ENCODE peak calls at places on chromosomes 6 and 20, in eight cellular contexts. U is PC-9, Q is endothelial cell of umbilical vein, W is mammary epithelial cell, N is HCT116, O is GM23338, S is fibroblast of lung, G is neural progenitor cell. D is an unnamed sample.
A peak's percentile ranks its signal among the peaks of the same experiment; 100 is the strongest.

GRCh38 chr6:11974089-11974488 is 38.0 kb upstream of the HIVEP1 start:
- DNase-seq in S (peak; percentile 83), W (peak; percentile 18), O (no peak), G (no peak), Q (no peak), U (peak; percentile 48), N (no peak), D (no peak)

GRCh38 chr20:62405108-62405980 is 1.7 kb downstream of the CABLES2 start:
- DNase-seq in S (peak; percentile 54), W (peak; percentile 24), Q (peak; percentile 24), G (peak; percentile 83), U (peak; percentile 64), N (no peak), O (peak; percentile 76), D (no peak)

GRCh38 chr20:50172347-50173013 is 18.1 kb upstream of the CEBPB start:
- DNase-seq in O (peak; percentile 97), W (peak; percentile 79), U (peak; percentile 74), S (peak; percentile 66), Q (peak; percentile 75), G (peak; percentile 90), N (no peak), D (no peak)

GRCh38 chr6:35309611-35310264 is 12.1 kb downstream of the DEF6 start:
- DNase-seq in N (no peak), O (no peak), S (no peak), G (no peak), U (no peak), W (no peak), Q (no peak), D (no peak)

GRCh38 chr6:139361211-139361610 is 13.2 kb downstream of the CITED2 start:
- DNase-seq in W (no peak), Q (no peak), U (no peak), O (no peak), G (no peak), N (no peak), S (no peak), D (no peak)

GRCh38 chr6:64330694-64331309 is 695.2 kb downstream of the PHF3 start:
- DNase-seq in N (no peak), W (peak; percentile 14), O (peak; percentile 83), G (peak; percentile 81), S (peak; percentile 1), U (peak; percentile 48), Q (peak; percentile 36), D (peak; percentile 44)

GRCh38 chr6:104599821-104600658 is 259.7 kb downstream of the HACE1 start:
- DNase-seq in O (no peak), S (peak; percentile 35), G (no peak), N (no peak), Q (peak; percentile 72), W (no peak), U (no peak), D (no peak)

GRCh38 chr6:1395496-1395895 is 6.1 kb downstream of the FOXF2 start:
- DNase-seq in U (no peak), G (no peak), Q (no peak), S (no peak), W (no peak), N (no peak), O (no peak), D (no peak)

GRCh38 chr6:42349753-42350573 is 101.8 kb downstream of the TRERF1 start:
- DNase-seq in O (no peak), W (no peak), U (no peak), N (no peak), G (no peak), S (no peak), Q (no peak), D (no peak)

GRCh38 chr6:12311106-12311505 is 20.9 kb downstream of the EDN1 start:
- DNase-seq in W (peak; percentile 56), Q (peak; percentile 50), G (no peak), S (no peak), N (no peak), O (no peak), U (no peak), D (no peak)

GRCh38 chr20:33649201-33649631 is 12.9 kb upstream of the C20orf144 start:
- DNase-seq in N (no peak), O (no peak), U (no peak), Q (no peak), S (no peak), G (no peak), W (no peak), D (no peak)

GRCh38 chr6:128350416-128351254 is 169.8 kb downstream of the PTPRK start:
- DNase-seq in N (no peak), U (peak; percentile 41), Q (no peak), G (no peak), W (peak; percentile 77), O (no peak), S (peak; percentile 80), D (no peak)

GRCh38 chr6:153024401-153025017 is 22.0 kb upstream of the MTRF1L start:
- DNase-seq in U (no peak), G (peak; percentile 74), Q (peak; percentile 77), S (peak; percentile 38), O (peak; percentile 87), W (peak; percentile 54), N (peak; percentile 51), D (peak; percentile 20)

GRCh38 chr6:99951016-99951805 is 42.8 kb downstream of the MCHR2 start:
- DNase-seq in N (no peak), G (no peak), S (no peak), W (no peak), Q (no peak), O (no peak), U (no peak), D (no peak)

GRCh38 chr6:95572098-95572497 is 5.2 kb upstream of the MANEA start:
- DNase-seq in N (no peak), S (no peak), U (no peak), W (peak; percentile 34), Q (peak; percentile 11), O (no peak), G (no peak), D (no peak)

DNA sequence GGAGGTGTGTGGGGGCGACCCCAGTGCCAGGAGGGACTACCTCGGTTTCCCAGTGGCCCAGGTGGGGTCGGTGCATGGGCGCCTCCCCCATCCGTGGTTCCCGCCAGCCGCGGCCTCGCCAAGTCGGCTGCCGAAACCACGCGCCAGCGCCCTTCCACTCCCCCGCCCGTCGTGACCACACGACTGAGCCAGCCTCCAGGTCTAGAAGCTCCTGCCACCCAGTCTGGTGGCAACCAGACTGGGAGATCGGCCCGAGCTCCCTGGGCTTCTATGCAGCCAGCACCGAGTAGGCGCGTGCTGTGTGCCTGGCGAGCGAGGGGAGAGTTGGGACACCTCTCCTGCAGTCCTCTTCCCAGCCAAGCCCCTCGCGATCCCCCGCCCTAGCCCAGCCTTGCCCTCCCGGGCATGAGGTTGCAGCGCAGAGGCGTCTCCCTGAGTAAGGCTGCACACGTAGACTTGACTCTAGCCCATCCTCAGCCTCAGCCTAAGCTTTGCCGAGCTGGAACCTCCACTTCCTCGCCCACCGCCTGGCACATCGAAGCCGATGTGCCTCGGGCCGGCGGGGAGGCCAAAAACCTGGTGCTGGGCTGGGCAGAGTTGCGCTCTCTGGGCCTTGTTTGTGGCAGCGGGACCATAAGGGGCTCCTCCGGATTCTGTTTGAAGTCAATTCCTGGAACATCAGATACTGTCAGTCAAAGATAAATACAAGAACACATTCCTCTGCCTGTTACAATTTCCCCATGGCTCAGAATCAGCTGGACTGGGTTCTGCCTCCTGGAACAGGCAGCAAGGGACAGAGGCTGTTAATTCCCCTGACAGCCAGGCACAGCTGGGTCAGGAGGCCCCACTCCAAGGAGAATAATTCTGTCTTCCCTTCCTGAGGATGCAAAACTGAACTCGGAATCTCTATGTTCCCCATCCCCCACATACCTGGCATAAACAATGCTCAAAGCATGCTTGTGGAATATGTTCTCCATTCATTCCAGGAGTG is 1.5 kb upstream of the CPNE5 start:
- DNase-seq in Q (no peak), G (peak; percentile 55), W (no peak), N (no peak), O (peak; percentile 58), U (no peak), S (no peak), D (no peak)
- TF ChIP-seq EZH2 in Q (no peak), G (peak; percentile 82), W (no peak), N (no peak), O (peak; percentile 31), U (no peak), S (peak; percentile 64), D (no peak)

GRCh38 chr6:106629859-106630163 is 433 bp downstream of the QRSL1 start:
- DNase-seq in G (no peak), O (no peak), Q (no peak), U (no peak), S (no peak), W (no peak), N (no peak), D (no peak)

GRCh38 chr6:106629103-106629858 is at the start of the genes QRSL1 and RTN4IP1:
- DNase-seq in G (peak; percentile 95), S (peak; percentile 88), N (peak; percentile 86), W (peak; percentile 90), Q (peak; percentile 96), O (peak; percentile 97), U (peak; percentile 88), D (peak; percentile 88)

GRCh38 chr6:106626485-106626884 is 2.8 kb downstream of the RTN4IP1 start:
- DNase-seq in O (no peak), S (no peak), W (no peak), Q (peak; percentile 11), N (no peak), U (no peak), G (no peak), D (no peak)

GRCh38 chr6:106630366-106630765 is 988 bp downstream of the QRSL1 start:
- DNase-seq in Q (no peak), S (no peak), O (no peak), W (no peak), G (no peak), U (no peak), N (no peak), D (no peak)

DNA sequence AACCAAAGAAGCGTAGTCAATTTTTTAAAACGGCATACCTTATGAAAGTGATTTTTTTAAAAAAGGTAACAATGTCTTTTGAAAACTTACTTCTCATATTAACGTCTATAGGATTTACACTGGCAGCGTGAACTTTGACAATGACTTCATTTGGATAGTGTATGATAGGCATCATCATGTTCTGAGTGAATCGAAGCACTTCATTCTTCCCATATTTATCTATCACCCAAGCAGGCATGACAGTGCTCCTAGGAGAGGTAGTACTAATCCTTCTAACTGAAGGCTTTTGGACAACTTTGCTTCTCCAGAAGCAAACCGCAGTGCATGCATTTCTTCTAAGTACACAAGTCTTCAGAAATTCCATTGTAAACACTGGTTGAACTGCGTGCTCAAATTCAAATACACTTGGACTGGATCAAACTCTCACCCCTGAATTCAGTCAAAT is 618 bp downstream of the RTN4IP1 start:
- DNase-seq in G (peak; percentile 18), W (no peak), Q (no peak), O (no peak), U (peak; percentile 50), N (no peak), S (peak; percentile 19), D (no peak)
- H3K27ac ChIP-seq in G (peak overlapping the region; percentile 40), W (peak overlapping the region; percentile 93), Q (peak overlapping the region; percentile 63), O (peak overlapping the region; percentile 92), U (peak overlapping the region; percentile 68), N (peak overlapping the region; percentile 69), S (no peak overlapping the region), D (peak overlapping the region; percentile 74)

DNA sequence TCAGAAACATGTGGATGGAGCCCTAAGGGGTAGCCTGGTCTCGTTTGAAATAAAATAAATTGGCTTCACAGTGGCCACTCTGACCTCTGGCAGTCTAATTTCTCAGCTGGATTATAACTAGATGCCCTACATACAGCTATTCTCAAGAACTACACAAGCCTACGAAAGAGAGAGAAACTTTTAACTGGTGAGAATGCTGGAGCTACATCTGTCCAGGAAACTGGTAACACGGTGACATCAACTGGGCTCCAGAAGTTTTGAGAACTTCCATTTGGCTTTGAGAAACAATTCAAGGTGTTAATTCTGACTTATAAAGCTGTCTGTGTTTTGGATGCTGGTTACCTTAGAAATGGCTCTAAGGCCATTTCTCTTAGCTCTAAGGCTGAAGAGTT is 187.3 kb upstream of the TENT5A start:
- DNase-seq in Q (no peak), U (no peak), O (no peak), G (no peak), W (no peak), S (no peak), N (no peak), D (no peak)
- TF ChIP-seq EZH2 in Q (no peak), U (no peak), O (no peak), G (no peak), W (no peak), S (no peak), N (no peak), D (no peak)

GRCh38 chr6:53250761-53251672 is 97.7 kb downstream of the ELOVL5 start:
- DNase-seq in O (no peak), S (peak; percentile 39), Q (no peak), N (no peak), U (peak; percentile 61), G (no peak), W (peak; percentile 22), D (no peak)
- H3K27ac ChIP-seq in O (no peak overlapping the region), S (no peak overlapping the region), Q (no peak overlapping the region), N (no peak overlapping the region), U (peak overlapping the region; percentile 65), G (no peak overlapping the region), W (no peak overlapping the region), D (no peak overlapping the region)

D was measured in SK-N-MC.